ENCODE peak calls at places on chromosomes 7 and 10, in six cellular contexts. H, X, T, L, S and O are unnamed samples.

GRCh38 chr10:93368210-93368609 is 113.9 kb downstream of the MYOF start:
- DNase-seq in S (no peak), X (no peak), H (no peak), T (no peak), L (no peak), O (no peak)

GRCh38 chr10:72337039-72337629 is 17.6 kb downstream of the DNAJB12 start:
- DNase-seq in L (peak; percentile 76), S (peak; percentile 78), H (peak; percentile 86), T (no peak), X (peak; percentile 87), O (peak; percentile 83)

GRCh38 chr10:88952647-88953111 is at the start of gene ACTA2:
- DNase-seq in S (peak; percentile 68), X (peak; percentile 50), L (no peak), H (peak; percentile 55), T (no peak), O (peak; percentile 5)

GRCh38 chr7:70259497-70259896 is 661.2 kb downstream of the AUTS2 start:
- DNase-seq in H (no peak), L (no peak), T (no peak), X (no peak), S (no peak), O (no peak)

GRCh38 chr10:103445767-103446567 is 6.2 kb downstream of the CALHM2 start:
- DNase-seq in H (peak; percentile 31), S (no peak), T (no peak), X (peak; percentile 73), L (no peak), O (no peak)

GRCh38 chr7:14806886-14807285 is 95.7 kb downstream of the DGKB start:
- DNase-seq in S (no peak), H (no peak), L (no peak), X (no peak), T (no peak), O (no peak)

GRCh38 chr7:15674586-15674985 is 11.9 kb downstream of the MEOX2 start:
- DNase-seq in T (no peak), X (no peak), S (no peak), L (no peak), H (no peak), O (no peak)

GRCh38 chr10:71221586-71222202 is 9.3 kb downstream of the UNC5B start:
- DNase-seq in L (no peak), S (no peak), H (no peak), X (no peak), T (no peak), O (no peak)

GRCh38 chr7:48154792-48155413 is 16.4 kb upstream of the ABCA13 start:
- DNase-seq in H (peak; percentile 74), T (no peak), S (peak; percentile 33), X (no peak), L (peak; percentile 40), O (peak; percentile 41)

GRCh38 chr7:121366852-121367431 is 29.2 kb downstream of the FAM3C start:
- DNase-seq in X (no peak), S (peak; percentile 29), L (no peak), H (no peak), T (no peak), O (no peak)

GRCh38 chr7:69192134-69192533 is 406.1 kb upstream of the AUTS2 start:
- DNase-seq in T (no peak), L (no peak), X (no peak), H (no peak), S (no peak), O (no peak)

GRCh38 chr10:53458007-53458406 is 685.4 kb upstream of the MBL2 start:
- DNase-seq in H (no peak), S (no peak), T (no peak), L (no peak), X (no peak), O (no peak)

GRCh38 chr10:53447576-53447975 is 675.0 kb upstream of the MBL2 start:
- DNase-seq in X (no peak), T (no peak), S (no peak), L (no peak), H (no peak), O (no peak)

DNA sequence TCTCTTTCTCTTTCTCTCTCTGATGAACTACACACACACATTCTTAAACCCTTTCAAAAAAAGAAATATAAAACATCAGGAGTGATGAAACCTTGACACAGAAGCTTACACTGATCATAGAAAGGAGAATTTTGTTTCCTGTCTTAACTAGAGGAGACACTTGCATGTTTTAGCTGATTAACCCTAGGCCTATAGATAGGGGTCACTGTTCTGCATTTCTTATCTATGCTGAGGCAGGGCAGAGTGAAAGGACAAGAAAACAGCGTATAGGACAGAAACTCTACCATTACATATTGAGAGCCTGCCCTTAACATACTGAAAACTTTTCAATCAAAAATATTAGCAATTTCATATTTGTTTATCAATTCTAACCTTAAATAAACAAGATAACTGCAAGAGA is 680.6 kb upstream of the MBL2 start:
- DNase-seq in S (peak; percentile 28), H (no peak), L (no peak), X (no peak), T (no peak), O (no peak)
- TF ChIP-seq CTCF in S (no peak), H (no peak), L (peak; percentile 47), X (no peak), T (no peak), O (no peak)

GRCh38 chr7:29156798-29157461 is 10.6 kb upstream of the CPVL start:
- DNase-seq in H (no peak), X (no peak), T (no peak), S (peak; percentile 55), L (no peak), O (no peak)
- TF ChIP-seq CTCF in H (no peak), X (no peak), T (no peak), S (no peak), L (no peak), O (no peak)

GRCh38 chr7:75624134-75624832 is 114.5 kb downstream of the HIP1 start:
- DNase-seq in X (peak; percentile 59), H (peak; percentile 34), L (no peak), T (no peak), S (peak; percentile 60), O (no peak)
- TF ChIP-seq CTCF in X (no peak), H (no peak), L (no peak), T (no peak), S (no peak), O (no peak)

GRCh38 chr7:28533267-28533666 is 120.9 kb downstream of the CREB5 start:
- DNase-seq in X (no peak), H (no peak), L (no peak), S (no peak), T (no peak), O (no peak)

GRCh38 chr7:28533731-28534531 is 121.6 kb downstream of the CREB5 start:
- DNase-seq in S (no peak), H (no peak), X (peak; percentile 33), T (no peak), L (no peak), O (peak; percentile 17)

GRCh38 chr7:28530175-28531142 is 118.1 kb downstream of the CREB5 start:
- DNase-seq in H (no peak), T (no peak), X (peak; percentile 46), S (peak; percentile 35), L (no peak), O (no peak)

GRCh38 chr7:28539289-28539981 is 127.1 kb downstream of the CREB5 start:
- DNase-seq in L (no peak), T (no peak), X (no peak), H (no peak), S (no peak), O (no peak)

DNA sequence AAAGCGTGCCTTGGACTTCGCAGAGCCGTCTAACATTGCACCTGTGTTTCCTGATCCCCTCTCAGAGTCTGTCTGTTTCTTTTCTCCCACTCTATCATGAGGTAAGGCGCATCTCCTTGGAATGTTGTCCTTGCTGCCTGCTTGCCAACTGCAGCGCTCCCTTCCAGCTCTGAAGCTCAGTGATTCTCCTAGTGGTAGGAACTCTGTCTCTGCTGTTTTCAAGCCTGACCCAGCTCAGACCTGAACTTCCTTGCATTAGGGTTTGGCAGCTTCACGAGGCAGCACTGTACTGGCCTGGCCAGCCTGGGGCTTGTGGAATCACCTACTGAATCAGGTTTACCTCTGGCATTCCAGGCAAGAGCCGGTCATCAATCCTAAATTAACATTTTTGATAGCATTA is 123.9 kb downstream of the CREB5 start:
- DNase-seq in H (no peak), X (no peak), S (peak; percentile 42), T (no peak), L (peak; percentile 59), O (peak; percentile 30)
- TF ChIP-seq CTCF in H (no peak), X (no peak), S (peak; percentile 55), T (peak; percentile 35), L (no peak), O (peak; percentile 37)